ENCODE peak calls at places on chromosomes 12 and 14, in seven cellular contexts. One of them, this sample, is unnamed.

GRCh38 chr12:52494100-52494499 is 1.0 kb upstream of the KRT6A start:
- DNase-seq in NCI-H2171 treated with DMSO at 0.1 percent for 48 hours: no peak
- DNase-seq in head of caudate nucleus: no peak
- DNase-seq in RWPE1: no peak
- DNase-seq in HCEC 1CT: no peak
- DNase-seq in NCI-H526 treated with DMSO at 0.1 percent for 48 hours: no peak
- DNase-seq in ELR: no peak
- DNase-seq in this sample: no peak

GRCh38 chr14:90513151-90514014 is 116.6 kb downstream of the CALM1 start:
- DNase-seq in NCI-H526 treated with DMSO at 0.1 percent for 48 hours: peak
- DNase-seq in NCI-H2171 treated with DMSO at 0.1 percent for 48 hours: peak
- DNase-seq in ELR: no peak
- DNase-seq in HCEC 1CT: no peak
- DNase-seq in RWPE1: peak
- DNase-seq in head of caudate nucleus: peak
- DNase-seq in this sample: no peak

GRCh38 chr12:67911789-67912188 is 77.5 kb upstream of the IFNG-AS1 start:
- DNase-seq in head of caudate nucleus: no peak
- DNase-seq in NCI-H2171 treated with DMSO at 0.1 percent for 48 hours: no peak
- DNase-seq in HCEC 1CT: no peak
- DNase-seq in ELR: no peak
- DNase-seq in NCI-H526 treated with DMSO at 0.1 percent for 48 hours: no peak
- DNase-seq in RWPE1: no peak
- DNase-seq in this sample: no peak

GRCh38 chr12:18135509-18135908 is 45.5 kb upstream of the RERGL start:
- DNase-seq in ELR: peak
- DNase-seq in RWPE1: no peak
- DNase-seq in HCEC 1CT: peak
- DNase-seq in head of caudate nucleus: no peak
- DNase-seq in NCI-H526 treated with DMSO at 0.1 percent for 48 hours: no peak
- DNase-seq in NCI-H2171 treated with DMSO at 0.1 percent for 48 hours: no peak
- DNase-seq in this sample: peak

GRCh38 chr12:108933950-108934349 is 54.1 kb downstream of the DAO start:
- DNase-seq in HCEC 1CT: no peak
- DNase-seq in head of caudate nucleus: no peak
- DNase-seq in RWPE1: no peak
- DNase-seq in NCI-H526 treated with DMSO at 0.1 percent for 48 hours: no peak
- DNase-seq in ELR: no peak
- DNase-seq in NCI-H2171 treated with DMSO at 0.1 percent for 48 hours: no peak
- DNase-seq in this sample: no peak

GRCh38 chr14:99822166-99822527 is 28.9 kb downstream of the EML1 start:
- DNase-seq in RWPE1: no peak
- DNase-seq in NCI-H2171 treated with DMSO at 0.1 percent for 48 hours: no peak
- DNase-seq in head of caudate nucleus: no peak
- DNase-seq in NCI-H526 treated with DMSO at 0.1 percent for 48 hours: peak
- DNase-seq in HCEC 1CT: no peak
- DNase-seq in ELR: no peak
- DNase-seq in this sample: no peak

GRCh38 chr12:113464852-113465719 is 6.6 kb downstream of the LHX5 start:
- DNase-seq in head of caudate nucleus: no peak
- DNase-seq in NCI-H2171 treated with DMSO at 0.1 percent for 48 hours: no peak
- DNase-seq in HCEC 1CT: no peak
- DNase-seq in RWPE1: no peak
- DNase-seq in ELR: no peak
- DNase-seq in NCI-H526 treated with DMSO at 0.1 percent for 48 hours: no peak
- DNase-seq in this sample: no peak

GRCh38 chr12:127304751-127305725 is 961.9 kb upstream of the TMEM132C start:
- DNase-seq in ELR: no peak
- DNase-seq in NCI-H526 treated with DMSO at 0.1 percent for 48 hours: no peak
- DNase-seq in HCEC 1CT: no peak
- DNase-seq in NCI-H2171 treated with DMSO at 0.1 percent for 48 hours: no peak
- DNase-seq in RWPE1: no peak
- DNase-seq in head of caudate nucleus: no peak
- DNase-seq in this sample: no peak

GRCh38 chr14:67167420-67168109 is 21.7 kb upstream of the GARIN2 start:
- DNase-seq in head of caudate nucleus: no peak
- DNase-seq in NCI-H2171 treated with DMSO at 0.1 percent for 48 hours: no peak
- DNase-seq in RWPE1: no peak
- DNase-seq in ELR: peak
- DNase-seq in NCI-H526 treated with DMSO at 0.1 percent for 48 hours: no peak
- DNase-seq in HCEC 1CT: peak
- DNase-seq in this sample: peak

GRCh38 chr14:20802341-20803084 is at the start of gene RNASE1:
- DNase-seq in NCI-H2171 treated with DMSO at 0.1 percent for 48 hours: no peak
- DNase-seq in RWPE1: no peak
- DNase-seq in ELR: no peak
- DNase-seq in NCI-H526 treated with DMSO at 0.1 percent for 48 hours: no peak
- DNase-seq in head of caudate nucleus: peak
- DNase-seq in HCEC 1CT: no peak
- DNase-seq in this sample: no peak

GRCh38 chr12:44076892-44077291 is 241.0 kb downstream of the TMEM117 start:
- DNase-seq in NCI-H2171 treated with DMSO at 0.1 percent for 48 hours: no peak
- DNase-seq in HCEC 1CT: no peak
- DNase-seq in head of caudate nucleus: no peak
- DNase-seq in NCI-H526 treated with DMSO at 0.1 percent for 48 hours: no peak
- DNase-seq in ELR: no peak
- DNase-seq in RWPE1: no peak
- DNase-seq in this sample: no peak

This sample was measured in EL.